ENCODE peak calls at places on chromosome 5, in six cellular contexts. C, P, S, U, E and L are unnamed samples.

GRCh38 chr5:42929871-42930270 is 110.2 kb downstream of the ANXA2R start:
- DNase-seq in C (no peak), P (peak; percentile 43), S (no peak), U (peak; percentile 52), E (peak; percentile 39), L (no peak)

GRCh38 chr5:1498623-1499416 is 24.9 kb downstream of the LPCAT1 start:
- DNase-seq in C (no peak), P (no peak), S (no peak), U (no peak), E (no peak), L (no peak)

GRCh38 chr5:124371121-124371706 is 375.2 kb downstream of the ZNF608 start:
- DNase-seq in C (peak; percentile 24), P (peak; percentile 81), S (no peak), U (peak; percentile 4), E (no peak), L (peak; percentile 31)

GRCh38 chr5:56011835-56012234 is 17.1 kb upstream of the IL6ST start:
- DNase-seq in C (no peak), P (peak; percentile 93), S (peak; percentile 79), U (peak; percentile 97), E (peak; percentile 74), L (peak; percentile 83)

GRCh38 chr5:56607551-56607950 is 207.8 kb upstream of the MAP3K1 start:
- DNase-seq in C (no peak), P (peak; percentile 43), S (no peak), U (peak; percentile 50), E (no peak), L (peak; percentile 55)

GRCh38 chr5:155954739-155955445 is 372.1 kb upstream of the SGCD start:
- DNase-seq in C (no peak), P (no peak), S (no peak), U (peak; percentile 77), E (no peak), L (no peak)

GRCh38 chr5:137564475-137564961 is 65.4 kb upstream of the SPOCK1 start:
- DNase-seq in C (no peak), P (peak; percentile 48), S (peak; percentile 5), U (no peak), E (no peak), L (no peak)

GRCh38 chr5:37665889-37666288 is 174.0 kb downstream of the GDNF start:
- DNase-seq in C (no peak), P (peak; percentile 31), S (peak; percentile 42), U (no peak), E (no peak), L (no peak)

GRCh38 chr5:20655211-20655610 is 667.2 kb upstream of the CDH18 start:
- DNase-seq in C (no peak), P (no peak), S (no peak), U (no peak), E (no peak), L (no peak)

GRCh38 chr5:33834334-33834733 is 57.5 kb downstream of the ADAMTS12 start:
- DNase-seq in C (no peak), P (no peak), S (no peak), U (peak; percentile 71), E (no peak), L (peak; percentile 88)

GRCh38 chr5:107474724-107475489 is 195.8 kb downstream of the EFNA5 start:
- DNase-seq in C (no peak), P (peak; percentile 39), S (no peak), U (peak; percentile 36), E (peak; percentile 67), L (peak; percentile 19)

GRCh38 chr5:21574429-21574828 is 1278.7 kb downstream of the CDH12 start:
- DNase-seq in C (no peak), P (no peak), S (no peak), U (no peak), E (no peak), L (no peak)

GRCh38 chr5:157025093-157025698 is 33.7 kb downstream of the HAVCR1 start:
- DNase-seq in C (no peak), P (no peak), S (no peak), U (no peak), E (no peak), L (no peak)

GRCh38 chr5:157030692-157031091 is 28.2 kb downstream of the HAVCR1 start:
- DNase-seq in C (no peak), P (no peak), S (no peak), U (no peak), E (no peak), L (no peak)

GRCh38 chr5:157024213-157024959 is 34.5 kb downstream of the HAVCR1 start:
- DNase-seq in C (no peak), P (no peak), S (no peak), U (no peak), E (peak; percentile 86), L (no peak)

GRCh38 chr5:157029457-157029856 is 29.5 kb downstream of the HAVCR1 start:
- DNase-seq in C (no peak), P (no peak), S (no peak), U (no peak), E (no peak), L (no peak)

DNA sequence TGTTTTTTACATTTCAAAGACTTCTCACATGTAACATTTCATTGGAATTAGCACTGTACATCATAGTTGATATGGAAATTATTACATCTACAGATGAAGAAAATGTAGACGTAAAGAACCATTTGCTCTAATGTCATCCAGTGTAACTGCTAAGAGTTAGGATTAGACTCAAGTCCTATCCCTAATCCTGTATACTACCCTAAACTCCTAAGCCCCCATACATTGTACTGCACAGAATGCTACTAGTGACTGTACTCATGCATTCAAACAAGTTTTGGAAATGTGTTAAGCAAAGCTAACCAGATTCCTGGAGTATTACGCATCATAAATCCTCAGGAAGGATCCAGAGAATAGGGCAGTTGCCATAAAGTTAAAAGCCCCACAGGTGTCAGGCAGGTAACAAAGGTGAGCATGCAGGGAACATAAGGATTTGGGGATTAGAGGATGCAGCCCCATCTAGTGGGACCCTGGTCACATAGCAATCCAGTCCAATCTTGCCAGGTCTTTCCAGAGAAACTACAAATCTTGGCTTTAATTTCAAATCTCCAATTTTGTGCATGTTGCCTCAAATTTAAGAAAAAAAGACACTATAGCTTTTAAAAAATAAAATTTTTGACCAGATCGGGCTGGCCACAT is 32.0 kb downstream of the HAVCR1 start:
- DNase-seq in C (peak; percentile 34), P (no peak), S (no peak), U (no peak), E (peak; percentile 85), L (no peak)
- TF ChIP-seq CTCF in C (peak; percentile 41), P (peak; percentile 52), S (peak; percentile 28), U (no peak), E (peak; percentile 88), L (peak; percentile 34)

GRCh38 chr5:40833712-40834229 is 1.3 kb downstream of the RPL37 start:
- DNase-seq in C (no peak), P (no peak), S (no peak), U (no peak), E (no peak), L (no peak)

GRCh38 chr5:40828690-40829661 is 6.0 kb downstream of the RPL37 start:
- DNase-seq in C (no peak), P (no peak), S (no peak), U (no peak), E (no peak), L (no peak)

GRCh38 chr5:40832345-40832744 is 2.7 kb downstream of the RPL37 start:
- DNase-seq in C (no peak), P (peak; percentile 40), S (no peak), U (peak; percentile 30), E (peak; percentile 39), L (peak; percentile 66)

GRCh38 chr5:40829748-40830305 is 5.2 kb downstream of the RPL37 start:
- DNase-seq in C (no peak), P (no peak), S (no peak), U (no peak), E (no peak), L (no peak)

GRCh38 chr5:40831346-40832210 is 3.4 kb downstream of the RPL37 start:
- DNase-seq in C (no peak), P (no peak), S (no peak), U (peak; percentile 28), E (no peak), L (no peak)
- H3K4me3 ChIP-seq in C (no peak overlapping the region), P (no peak overlapping the region), S (no peak overlapping the region), U (no peak overlapping the region), E (peak overlapping the region; percentile 87), L (no peak overlapping the region)

GRCh38 chr5:91381774-91382492 is 1.2 kb downstream of the ARRDC3 start:
- DNase-seq in C (peak; percentile 91), P (peak; percentile 86), S (peak; percentile 92), U (peak; percentile 89), E (peak; percentile 81), L (peak; percentile 94)

GRCh38 chr5:91383956-91384300 is 811 bp upstream of the ARRDC3 start:
- DNase-seq in C (peak; percentile 57), P (no peak), S (no peak), U (no peak), E (no peak), L (peak; percentile 42)

GRCh38 chr5:91382530-91383026 is 539 bp downstream of the ARRDC3 start:
- DNase-seq in C (peak; percentile 49), P (peak; percentile 58), S (peak; percentile 66), U (peak; percentile 33), E (peak; percentile 53), L (peak; percentile 55)

GRCh38 chr5:91384671-91385430 is 1.7 kb upstream of the ARRDC3 start:
- DNase-seq in C (peak; percentile 80), P (peak; percentile 92), S (peak; percentile 93), U (peak; percentile 91), E (peak; percentile 98), L (peak; percentile 97)

GRCh38 chr5:91383027-91383955 is at the start of gene ARRDC3:
- DNase-seq in C (peak; percentile 96), P (peak; percentile 95), S (peak; percentile 97), U (peak; percentile 94), E (peak; percentile 98), L (peak; percentile 97)
- TF ChIP-seq CTCF in C (no peak), P (no peak), S (no peak), U (no peak), E (no peak), L (no peak)

GRCh38 chr5:67266654-67267350 is 70.2 kb upstream of the CD180 start:
- DNase-seq in C (no peak), P (no peak), S (no peak), U (no peak), E (no peak), L (no peak)

GRCh38 chr5:67272453-67273130 is 76.0 kb upstream of the CD180 start:
- DNase-seq in C (no peak), P (peak; percentile 87), S (no peak), U (no peak), E (no peak), L (no peak)

GRCh38 chr5:67267522-67268232 is 71.1 kb upstream of the CD180 start:
- DNase-seq in C (peak; percentile 32), P (no peak), S (no peak), U (no peak), E (no peak), L (no peak)

GRCh38 chr5:67265951-67266350 is 69.4 kb upstream of the CD180 start:
- DNase-seq in C (no peak), P (peak; percentile 76), S (no peak), U (no peak), E (no peak), L (peak; percentile 54)

DNA sequence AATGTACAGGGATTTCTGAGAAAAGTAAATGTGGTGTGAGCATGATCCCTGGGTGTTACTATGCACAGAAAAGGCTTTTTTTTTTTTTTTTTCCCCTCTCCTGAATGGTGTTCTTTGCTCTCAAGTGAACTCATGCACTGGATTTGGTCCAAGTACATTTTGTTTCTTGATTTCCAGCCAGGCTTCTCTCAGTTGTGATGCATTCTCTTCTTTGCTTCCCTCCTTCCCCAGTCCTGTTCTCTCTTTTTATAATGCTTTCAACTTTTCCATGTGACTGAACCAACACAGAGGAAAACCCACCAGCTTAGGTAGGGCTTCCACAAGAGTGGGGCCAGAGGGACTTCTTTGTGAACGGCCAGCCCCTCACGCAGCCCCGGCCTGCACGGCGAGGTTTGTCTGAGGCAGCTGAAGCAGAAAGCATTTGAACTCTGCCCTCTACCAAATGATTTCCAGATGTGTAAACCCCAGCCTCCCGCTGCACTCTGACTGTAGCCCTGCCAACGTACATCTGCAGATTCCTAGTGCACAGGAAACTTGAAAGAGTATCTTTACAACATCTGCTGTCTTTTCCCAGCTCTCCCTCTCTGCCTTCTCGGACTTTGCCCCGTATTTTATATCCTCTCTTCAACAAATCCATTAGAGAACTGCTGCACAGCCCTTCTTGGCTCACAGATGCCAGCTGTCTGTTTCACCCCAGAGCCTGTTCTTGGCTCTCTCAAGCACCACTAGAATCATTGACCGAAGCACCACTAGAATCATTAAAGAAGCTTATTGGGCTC is 71.8 kb upstream of the CD180 start:
- DNase-seq in C (peak; percentile 72), P (peak; percentile 99), S (peak; percentile 99), U (peak; percentile 95), E (peak; percentile 14), L (peak; percentile 99)
- H3K4me3 ChIP-seq in C (no peak overlapping the region), P (peak overlapping the region; percentile 44), S (no peak overlapping the region), U (no peak overlapping the region), E (no peak overlapping the region), L (no peak overlapping the region)